ENCODE peak calls at places on chromosomes 5 and 9, in five cellular contexts. R is endodermal cell, A is neural progenitor cell, G is left ventricle myocardium inferior, T is stomach. C is an unnamed sample. For H3K4me1, the result is how much of the 10 kb centered on the place peaks cover.

GRCh38 chr9:107739601-107740082 is 250.1 kb upstream of the KLF4 start:
- DNase-seq in T (peak), A (no peak), G (peak), R (no peak), C (peak)

GRCh38 chr5:178732281-178732680 is 1.8 kb upstream of the ZNF354A start:
- DNase-seq in R (no peak), G (no peak), T (no peak), A (no peak), C (no peak)

GRCh38 chr5:175572922-175573321 is 84.9 kb upstream of the HRH2 start:
- DNase-seq in R (peak), T (no peak), A (no peak), G (no peak), C (no peak)

GRCh38 chr9:133126697-133127339 is 5.8 kb upstream of the RALGDS start:
- DNase-seq in A (no peak), R (no peak), G (no peak), T (no peak), C (no peak)

GRCh38 chr5:3356016-3356415 is 239.6 kb upstream of the IRX1 start:
- DNase-seq in T (no peak), G (no peak), A (no peak), R (peak), C (no peak)

GRCh38 chr5:26054594-26054993 is 983.8 kb downstream of the CDH9 start:
- DNase-seq in A (no peak), G (no peak), R (no peak), T (no peak), C (no peak)

GRCh38 chr9:123410281-123410910 is 54.4 kb downstream of the CRB2 start:
- DNase-seq in T (no peak), R (no peak), G (no peak), A (no peak), C (no peak)

GRCh38 chr5:151082274-151082902 is 1.6 kb upstream of the TNIP1 start:
- DNase-seq in A (peak), R (peak), G (no peak), T (no peak), C (no peak)

GRCh38 chr5:134004626-134005414 is at the start of gene VDAC1:
- DNase-seq in A (peak), R (peak), G (peak), T (peak), C (peak)

GRCh38 chr5:33401482-33402390 is 39.0 kb upstream of the TARS1 start:
- DNase-seq in T (no peak), G (no peak), A (no peak), R (no peak), C (no peak)

DNA sequence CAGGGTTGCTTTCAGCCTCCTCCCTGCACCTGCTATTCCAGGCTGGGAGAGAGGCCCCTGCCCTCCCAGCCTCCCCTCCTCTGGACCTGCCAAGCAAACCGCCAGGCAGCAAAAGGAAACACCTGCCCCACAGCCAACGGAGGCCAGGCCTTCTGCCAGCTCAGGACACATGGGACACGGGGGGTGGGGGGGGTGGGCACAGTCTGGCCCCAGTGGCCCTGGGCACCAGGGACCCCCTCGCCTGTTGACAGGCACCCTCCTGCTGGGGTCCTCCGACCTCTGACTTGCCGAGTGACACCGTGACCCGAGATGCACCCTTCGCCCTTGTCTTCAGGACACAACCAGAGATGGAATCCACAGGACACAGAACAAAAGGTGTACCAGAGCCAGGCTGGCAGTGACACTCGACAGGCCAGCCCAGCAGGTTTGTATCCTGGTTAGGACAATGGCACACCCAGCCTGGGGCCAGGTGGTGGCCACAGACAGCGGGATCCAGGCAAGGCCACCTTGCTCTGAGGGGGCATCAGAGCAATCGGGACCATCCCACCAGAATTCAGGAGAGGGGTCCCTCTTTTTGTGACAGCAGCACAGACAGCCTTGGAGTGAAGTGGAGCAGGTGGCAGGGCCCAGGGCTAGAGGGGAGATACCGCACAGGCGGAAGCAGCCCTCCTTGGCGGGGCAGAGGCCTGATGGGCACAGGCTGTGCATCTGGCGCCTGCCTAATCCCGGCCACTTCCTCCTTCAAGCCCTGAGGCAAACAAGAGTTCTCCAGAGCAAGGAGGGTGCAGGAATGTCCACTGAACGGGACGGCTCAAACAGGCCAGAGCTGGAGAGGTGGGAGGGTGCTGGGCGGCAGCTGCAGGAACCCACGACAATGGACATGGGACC is 1.3 kb upstream of the TMEM210 start:
- DNase-seq in G (no peak), T (peak), R (no peak), A (no peak), C (no peak)
- H3K4me1 ChIP-seq in G (under half), T (under half), R (under half), A (under half), C (under half)

GRCh38 chr5:107455111-107455544 is 215.6 kb downstream of the EFNA5 start:
- DNase-seq in A (peak), R (no peak), T (no peak), G (no peak), C (no peak)
- H3K4me1 ChIP-seq in A (under half), R (under half), T (under half), G (under half), C (under half)

GRCh38 chr9:129480705-129481104 is 140.2 kb downstream of the C9orf50 start:
- DNase-seq in R (no peak), G (no peak), T (no peak), A (no peak), C (no peak)

GRCh38 chr9:129479217-129480011 is 141.5 kb downstream of the C9orf50 start:
- DNase-seq in G (no peak), T (peak), R (peak), A (no peak), C (no peak)

GRCh38 chr9:129481424-129481823 is 139.5 kb downstream of the C9orf50 start:
- DNase-seq in T (no peak), G (no peak), R (no peak), A (no peak), C (no peak)

GRCh38 chr9:129481824-129482511 is 138.9 kb downstream of the C9orf50 start:
- DNase-seq in G (peak), R (peak), A (peak), T (no peak), C (no peak)

GRCh38 chr9:129480227-129480626 is 140.7 kb downstream of the C9orf50 start:
- DNase-seq in A (no peak), G (no peak), T (no peak), R (no peak), C (no peak)
- H3K4me1 ChIP-seq in A (under half), G (half or more), T (half or more), R (under half), C (half or more)

DNA sequence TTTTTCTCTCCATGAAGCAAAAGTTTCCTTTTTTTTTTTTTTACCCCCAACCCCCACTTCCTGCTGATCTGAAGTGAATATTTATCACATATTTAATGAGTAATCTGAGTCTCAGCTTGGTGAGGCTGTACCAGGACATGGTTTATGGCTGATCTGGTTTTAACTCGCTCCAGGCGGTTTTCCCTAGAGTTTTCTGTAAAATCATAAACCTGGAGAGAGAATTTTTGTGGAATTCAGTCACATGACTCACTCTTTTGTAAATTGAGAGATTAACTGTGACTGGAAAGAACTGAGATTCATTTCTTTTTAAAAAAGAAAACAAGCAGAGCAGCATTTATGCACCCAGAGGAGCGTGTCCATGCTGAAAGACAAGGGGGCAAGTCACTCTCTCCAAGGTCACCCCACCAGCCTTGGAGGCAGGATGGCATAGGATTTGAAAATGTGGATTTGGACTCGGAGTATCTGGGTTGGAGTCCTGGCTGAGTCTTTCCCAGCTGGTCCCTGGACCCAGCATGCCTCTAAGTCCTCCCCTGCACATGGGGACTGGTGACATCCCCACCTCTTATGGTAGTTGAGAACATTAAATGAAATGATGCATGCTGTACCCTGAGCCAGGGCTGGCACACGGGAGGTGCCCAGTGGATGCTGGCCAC is 81.8 kb downstream of the ZNF618 start:
- DNase-seq in G (no peak), T (no peak), A (no peak), R (peak), C (peak)
- H3K4me1 ChIP-seq in G (under half), T (under half), A (under half), R (under half), C (under half)

GRCh38 chr5:91221917-91222316 is 161.2 kb downstream of the ARRDC3 start:
- DNase-seq in T (no peak), A (no peak), R (no peak), G (no peak), C (no peak)
- H3K4me1 ChIP-seq in T (under half), A (under half), R (under half), G (under half), C (under half)

GRCh38 chr5:135240781-135241360 is 158.2 kb downstream of the MACROH2A1 start:
- DNase-seq in A (no peak), T (peak), R (no peak), G (no peak), C (no peak)

GRCh38 chr5:135242021-135242480 is 157.0 kb downstream of the MACROH2A1 start:
- DNase-seq in G (no peak), R (peak), A (no peak), T (peak), C (peak)

GRCh38 chr5:135243194-135244191 is 155.5 kb downstream of the MACROH2A1 start:
- DNase-seq in G (peak), T (peak), R (peak), A (no peak), C (peak)

GRCh38 chr5:135241536-135241935 is 157.5 kb downstream of the MACROH2A1 start:
- DNase-seq in G (no peak), T (no peak), R (peak), A (no peak), C (peak)

GRCh38 chr5:135242496-135243193 is 156.4 kb downstream of the MACROH2A1 start:
- DNase-seq in G (peak), A (no peak), T (peak), R (peak), C (peak)
- H3K4me1 ChIP-seq in G (under half), A (under half), T (half or more), R (under half), C (under half)

DNA sequence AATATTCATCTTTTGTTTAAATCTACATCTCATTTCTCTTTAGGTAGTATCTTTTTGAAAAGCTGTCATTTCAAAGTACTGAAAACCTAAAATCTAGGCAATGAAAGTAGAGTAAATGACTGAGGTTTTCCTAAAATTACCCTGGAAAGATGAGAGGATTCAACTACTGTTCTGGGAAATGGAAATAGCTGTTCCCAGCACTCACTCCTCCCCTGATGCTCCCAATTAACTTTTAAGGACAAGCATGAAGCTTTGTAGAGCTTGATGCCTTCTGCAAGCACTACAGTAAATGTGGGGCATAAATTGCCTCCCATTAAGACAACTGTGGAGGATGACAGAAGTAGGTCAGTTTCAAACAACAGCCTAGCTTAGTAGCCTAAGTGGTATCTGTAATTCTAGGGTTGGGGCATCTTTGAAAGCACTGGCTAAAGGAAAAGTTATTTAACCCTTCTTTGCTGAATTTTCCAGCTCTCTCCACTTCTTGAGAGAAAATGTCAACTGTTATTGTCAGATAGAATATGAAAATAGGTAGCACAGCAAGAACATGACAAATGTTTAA is 100.2 kb upstream of the GNA14 start:
- DNase-seq in R (no peak), A (no peak), G (no peak), T (no peak), C (no peak)
- H3K4me1 ChIP-seq in R (under half), A (under half), G (under half), T (under half), C (under half)